ENCODE peak calls at places on chromosomes 4 and X, in four cellular contexts. E is HL-60, F is OCI-LY7, X is LNCaP clone FGC. O is an unnamed sample.

GRCh38 chr4:181952478-181952877 is 290.7 kb upstream of the TENM3 start:
- DNase-seq in E (no peak), F (no peak), X (peak), O (no peak)

GRCh38 chr4:156970501-156971167 is 965 bp downstream of the PDGFC start:
- DNase-seq in E (no peak), F (no peak), X (no peak), O (peak)

GRCh38 chr4:155353923-155354540 is 22.7 kb downstream of the MAP9 start:
- DNase-seq in E (peak), F (peak), X (no peak), O (peak)

GRCh38 chrX:74343970-74344622 is 40.1 kb downstream of the ZCCHC13 start:
- DNase-seq in E (peak), F (peak), X (peak), O (peak)

GRCh38 chrX:132442674-132443073 is 46.2 kb downstream of the MBNL3 start:
- DNase-seq in E (no peak), F (no peak), X (no peak), O (no peak)

GRCh38 chr4:156654410-156654809 is 317.2 kb downstream of the PDGFC start:
- DNase-seq in E (no peak), F (no peak), X (no peak), O (no peak)

GRCh38 chr4:85736576-85736975 is 261.6 kb downstream of the ARHGAP24 start:
- DNase-seq in E (peak), F (no peak), X (no peak), O (no peak)

GRCh38 chrX:54413753-54414152 is 26.5 kb upstream of the TSR2 start:
- DNase-seq in E (peak), F (no peak), X (no peak), O (peak)

GRCh38 chr4:119205690-119206089 is 6.8 kb upstream of the USP53 start:
- DNase-seq in E (no peak), F (no peak), X (no peak), O (no peak)
- H3K4me3 ChIP-seq in E (no peak), F (no peak), X (no peak), O (no peak)

DNA sequence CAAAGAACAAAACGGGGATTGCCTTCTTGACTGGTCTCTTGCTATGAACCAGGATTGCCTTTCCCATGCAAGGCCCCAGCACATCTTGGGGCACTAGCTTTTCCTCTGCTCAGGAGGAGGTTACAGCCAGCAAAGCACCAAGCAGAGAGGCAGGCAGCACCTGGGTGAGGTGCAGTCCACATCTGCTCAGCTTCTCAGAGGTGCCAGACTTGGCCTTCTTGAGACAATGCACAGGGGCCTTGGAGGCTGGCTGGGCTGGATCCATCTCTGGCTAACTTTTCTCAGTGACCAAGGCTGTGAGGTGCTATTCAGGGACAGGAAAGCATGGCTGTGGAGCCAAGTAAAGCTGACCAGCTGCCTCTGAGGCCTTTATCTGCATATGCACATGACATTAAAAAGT is 86.9 kb downstream of the CC2D2A start:
- DNase-seq in E (no peak), F (no peak), X (no peak), O (no peak)
- H3K4me3 ChIP-seq in E (no peak), F (no peak), X (no peak), O (no peak)

GRCh38 chr4:186557061-186557460 is 1.7 kb upstream of the MTNR1A start:
- DNase-seq in E (no peak), F (no peak), X (peak), O (no peak)
- H3K4me3 ChIP-seq in E (no peak), F (no peak), X (no peak), O (no peak)

GRCh38 chr4:1003271-1004070 is 8.0 kb upstream of the FGFRL1 start:
- DNase-seq in E (no peak), F (no peak), X (no peak), O (no peak)
- H3K4me3 ChIP-seq in E (no peak), F (no peak), X (no peak), O (no peak)

O was measured in Jurkat, Clone E6-1.